ENCODE peak calls at places on chromosomes 3 and 15, in five cellular contexts. K is CD4-positive, alpha-beta T cell; S is AG10803; V is left ventricle myocardium inferior; W is ovary. M is an unnamed sample.

GRCh38 chr15:32671339-32672325 is 30.1 kb downstream of the SCG5 start:
- DNase-seq in K (no peak), S (peak; percentile 94), V (no peak), W (no peak), M (no peak)

GRCh38 chr3:130906374-130906995 is 12.6 kb downstream of the ATP2C1 start:
- DNase-seq in K (no peak), S (no peak), V (no peak), W (no peak), M (no peak)

GRCh38 chr3:69932501-69932900 is 67.0 kb upstream of the SAMMSON start:
- DNase-seq in K (no peak), S (no peak), V (no peak), W (no peak), M (no peak)

GRCh38 chr15:53171571-53171970 is 381.4 kb upstream of the ONECUT1 start:
- DNase-seq in K (no peak), S (no peak), V (no peak), W (no peak), M (no peak)

GRCh38 chr15:72852268-72852667 is 68.7 kb upstream of the ADPGK start:
- DNase-seq in K (no peak), S (no peak), V (peak; percentile 25), W (no peak), M (no peak)

GRCh38 chr3:82087958-82088357 is 326.5 kb upstream of the GBE1 start:
- DNase-seq in K (no peak), S (peak; percentile 87), V (no peak), W (no peak), M (no peak)

GRCh38 chr15:51878446-51879386 is 49.3 kb downstream of the TMOD3 start:
- DNase-seq in K (no peak), S (peak; percentile 61), V (no peak), W (no peak), M (no peak)

GRCh38 chr3:129182390-129183180 is 1.1 kb downstream of the CNBP start:
- DNase-seq in K (no peak), S (peak; percentile 66), V (no peak), W (no peak), M (no peak)

GRCh38 chr15:22961661-22962221 is 18.4 kb downstream of the CYFIP1 start:
- DNase-seq in K (no peak), S (peak; percentile 44), V (no peak), W (no peak), M (no peak)

GRCh38 chr3:34206996-34207395 is 408.6 kb downstream of the PDCD6IP start:
- DNase-seq in K (no peak), S (peak; percentile 58), V (no peak), W (no peak), M (no peak)

GRCh38 chr3:126511291-126511690 is 6.3 kb downstream of the UROC1 start:
- DNase-seq in K (no peak), S (no peak), V (no peak), W (no peak), M (no peak)

GRCh38 chr15:70752142-70752754 is 11.1 kb downstream of the UACA start:
- DNase-seq in K (no peak), S (peak; percentile 24), V (peak; percentile 79), W (no peak), M (no peak)

GRCh38 chr3:65783117-65783516 is 255.6 kb downstream of the MAGI1 start:
- DNase-seq in K (no peak), S (peak; percentile 21), V (no peak), W (no peak), M (no peak)

GRCh38 chr3:65786891-65787290 is 251.8 kb downstream of the MAGI1 start:
- DNase-seq in K (no peak), S (no peak), V (no peak), W (no peak), M (no peak)

GRCh38 chr3:65787827-65788226 is 250.9 kb downstream of the MAGI1 start:
- DNase-seq in K (no peak), S (no peak), V (no peak), W (no peak), M (no peak)

GRCh38 chr3:65787340-65787739 is 251.4 kb downstream of the MAGI1 start:
- DNase-seq in K (no peak), S (no peak), V (no peak), W (no peak), M (no peak)

GRCh38 chr3:65785065-65785645 is 253.6 kb downstream of the MAGI1 start:
- DNase-seq in K (no peak), S (peak; percentile 73), V (no peak), W (no peak), M (no peak)
- TF ChIP-seq CTCF in K (no peak), S (peak; percentile 71), V (peak; percentile 80), W (peak; percentile 46), M (peak; percentile 95)

GRCh38 chr15:98586066-98586465 is 62.3 kb upstream of the IGF1R start:
- DNase-seq in K (no peak), S (no peak), V (no peak), W (no peak), M (no peak)

GRCh38 chr15:98582900-98583554 is 65.3 kb upstream of the IGF1R start:
- DNase-seq in K (no peak), S (no peak), V (no peak), W (no peak), M (no peak)

GRCh38 chr15:98580577-98580976 is 67.8 kb upstream of the IGF1R start:
- DNase-seq in K (no peak), S (peak; percentile 38), V (no peak), W (no peak), M (no peak)

GRCh38 chr15:98583758-98584157 is 64.6 kb upstream of the IGF1R start:
- DNase-seq in K (no peak), S (no peak), V (no peak), W (no peak), M (no peak)

GRCh38 chr15:98581715-98582114 is 66.6 kb upstream of the IGF1R start:
- DNase-seq in K (no peak), S (no peak), V (no peak), W (no peak), M (no peak)
- TF ChIP-seq CTCF in K (peak; percentile 45), S (no peak), V (peak; percentile 17), W (no peak), M (peak; percentile 53)

DNA sequence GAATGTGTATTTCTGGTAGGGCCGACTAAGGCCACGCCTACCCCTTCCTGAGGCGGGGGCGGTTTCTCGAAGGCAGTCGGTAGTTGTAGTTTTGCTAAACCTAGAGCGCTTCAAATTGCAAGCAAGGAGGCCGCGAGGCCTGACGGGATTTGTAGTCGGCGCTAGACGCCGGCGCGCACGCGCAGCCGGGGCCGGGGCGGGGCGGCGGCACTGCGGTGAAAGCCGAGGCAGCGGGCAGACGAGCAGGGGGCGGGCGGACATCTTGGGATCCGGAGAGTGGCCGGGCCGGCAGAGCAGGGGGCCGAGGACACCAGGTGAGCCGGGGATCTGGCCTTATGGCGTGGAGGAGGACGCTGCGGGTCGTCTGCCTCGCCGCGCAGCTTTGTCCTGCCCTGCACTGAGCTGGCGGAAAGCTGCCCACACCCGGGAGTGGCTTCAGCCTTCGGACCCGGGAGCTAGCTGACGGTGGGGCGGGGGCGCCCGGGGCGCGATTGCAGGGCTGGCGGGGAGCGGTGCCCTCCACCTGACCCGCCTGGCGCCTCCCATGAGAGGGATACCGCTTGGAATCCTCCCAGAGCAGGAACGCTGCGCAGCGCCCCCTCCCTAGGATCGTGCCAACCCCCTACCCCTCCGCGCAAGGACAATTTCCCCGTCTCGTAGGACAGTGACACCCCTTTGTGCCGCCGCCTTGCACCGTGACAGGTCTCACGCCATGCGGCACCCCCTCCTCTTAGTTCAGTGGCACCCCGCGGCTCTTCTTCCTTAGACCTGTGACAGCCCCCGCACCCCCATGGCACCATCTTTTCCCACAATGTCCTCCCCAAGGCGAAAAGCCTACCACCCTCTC is at the start of gene AP2M1:
- DNase-seq in K (peak; percentile 94), S (peak; percentile 100), V (peak; percentile 98), W (peak; percentile 98), M (peak; percentile 92)
- TF ChIP-seq CTCF in K (no peak), S (no peak), V (no peak), W (no peak), M (no peak)

GRCh38 chr15:64356443-64357040 is 569 bp upstream of the CSNK1G1 start:
- DNase-seq in K (no peak), S (peak; percentile 92), V (no peak), W (no peak), M (no peak)
- TF ChIP-seq CTCF in K (peak; percentile 34), S (peak; percentile 63), V (peak; percentile 48), W (peak; percentile 52), M (peak; percentile 57)

GRCh38 chr3:72812201-72812600 is 36.0 kb downstream of the SHQ1 start:
- DNase-seq in K (no peak), S (no peak), V (no peak), W (no peak), M (no peak)

GRCh38 chr3:72810063-72810462 is 38.2 kb downstream of the SHQ1 start:
- DNase-seq in K (no peak), S (no peak), V (no peak), W (no peak), M (no peak)

GRCh38 chr3:72814308-72814707 is 33.9 kb downstream of the SHQ1 start:
- DNase-seq in K (no peak), S (no peak), V (no peak), W (no peak), M (no peak)

GRCh38 chr3:72810659-72811434 is 37.4 kb downstream of the SHQ1 start:
- DNase-seq in K (no peak), S (peak; percentile 59), V (no peak), W (no peak), M (no peak)

GRCh38 chr3:72811551-72811950 is 36.7 kb downstream of the SHQ1 start:
- DNase-seq in K (no peak), S (no peak), V (no peak), W (no peak), M (no peak)
- TF ChIP-seq CTCF in K (peak; percentile 22), S (no peak), V (no peak), W (no peak), M (peak; percentile 47)

GRCh38 chr15:77909131-77909940 is 168.2 kb downstream of the TBC1D2B start:
- DNase-seq in K (no peak), S (no peak), V (no peak), W (no peak), M (no peak)

GRCh38 chr15:77904901-77905300 is 172.6 kb downstream of the TBC1D2B start:
- DNase-seq in K (no peak), S (no peak), V (no peak), W (no peak), M (no peak)

GRCh38 chr15:77905301-77905920 is 172.1 kb downstream of the TBC1D2B start:
- DNase-seq in K (no peak), S (no peak), V (no peak), W (no peak), M (no peak)

GRCh38 chr15:77904436-77904821 is 173.1 kb downstream of the TBC1D2B start:
- DNase-seq in K (no peak), S (no peak), V (no peak), W (no peak), M (no peak)

GRCh38 chr15:77907824-77908751 is 169.4 kb downstream of the TBC1D2B start:
- DNase-seq in K (no peak), S (peak; percentile 54), V (no peak), W (no peak), M (no peak)
- TF ChIP-seq CTCF in K (peak; percentile 29), S (peak; percentile 53), V (peak; percentile 48), W (no peak), M (no peak)

M was measured in neural crest cell.